ENCODE peak calls at places on chromosomes 4 and X, in eight cellular contexts. One of them, this sample, is unnamed.

GRCh38 chrX:108235990-108236389 is 144.4 kb downstream of the ATG4A start:
- DNase-seq in omental fat pad: no peak
- DNase-seq in pons: no peak
- DNase-seq in activated CD4-positive, alpha-beta T cell treated with anti-CD3 and anti-CD28 coated beads, Interleukin-2, amount 50 U/mL, for 1 hour: no peak
- DNase-seq in stimulated activated CD4-positive, alpha-beta T cell treated with anti-CD3 and anti-CD28 coated beads, TNF-alpha, amount 100 ng/mL, for 1 hour: no peak
- DNase-seq in CD8-positive, alpha-beta T cell: no peak
- DNase-seq in activated T-helper 9 cell treated with anti-CD3 and anti-CD28 coated beads, Interleukin-2, amount 50 U/mL, for 16 hours: no peak
- DNase-seq in COR-L47: no peak
- DNase-seq in this sample: no peak

GRCh38 chrX:46573331-46573895 is at the start of gene CHST7:
- DNase-seq in omental fat pad: no peak
- DNase-seq in pons: peak; percentile 48
- DNase-seq in activated CD4-positive, alpha-beta T cell treated with anti-CD3 and anti-CD28 coated beads, Interleukin-2, amount 50 U/mL, for 1 hour: peak; percentile 52
- DNase-seq in stimulated activated CD4-positive, alpha-beta T cell treated with anti-CD3 and anti-CD28 coated beads, TNF-alpha, amount 100 ng/mL, for 1 hour: peak; percentile 42
- DNase-seq in CD8-positive, alpha-beta T cell: peak; percentile 45
- DNase-seq in activated T-helper 9 cell treated with anti-CD3 and anti-CD28 coated beads, Interleukin-2, amount 50 U/mL, for 16 hours: peak; percentile 53
- DNase-seq in COR-L47: peak; percentile 67
- DNase-seq in this sample: no peak

GRCh38 chr4:115671581-115671980 is 558.2 kb upstream of the NDST4 start:
- DNase-seq in omental fat pad: no peak
- DNase-seq in pons: no peak
- DNase-seq in activated CD4-positive, alpha-beta T cell treated with anti-CD3 and anti-CD28 coated beads, Interleukin-2, amount 50 U/mL, for 1 hour: no peak
- DNase-seq in stimulated activated CD4-positive, alpha-beta T cell treated with anti-CD3 and anti-CD28 coated beads, TNF-alpha, amount 100 ng/mL, for 1 hour: no peak
- DNase-seq in CD8-positive, alpha-beta T cell: no peak
- DNase-seq in activated T-helper 9 cell treated with anti-CD3 and anti-CD28 coated beads, Interleukin-2, amount 50 U/mL, for 16 hours: no peak
- DNase-seq in COR-L47: no peak
- DNase-seq in this sample: no peak

GRCh38 chrX:108736509-108737479 is at the start of gene IRS4:
- DNase-seq in omental fat pad: no peak
- DNase-seq in pons: peak; percentile 8
- DNase-seq in activated CD4-positive, alpha-beta T cell treated with anti-CD3 and anti-CD28 coated beads, Interleukin-2, amount 50 U/mL, for 1 hour: no peak
- DNase-seq in stimulated activated CD4-positive, alpha-beta T cell treated with anti-CD3 and anti-CD28 coated beads, TNF-alpha, amount 100 ng/mL, for 1 hour: no peak
- DNase-seq in CD8-positive, alpha-beta T cell: no peak
- DNase-seq in activated T-helper 9 cell treated with anti-CD3 and anti-CD28 coated beads, Interleukin-2, amount 50 U/mL, for 16 hours: no peak
- DNase-seq in COR-L47: no peak
- DNase-seq in this sample: no peak

GRCh38 chrX:39653656-39654055 is 444.1 kb downstream of the BCOR start:
- DNase-seq in omental fat pad: no peak
- DNase-seq in pons: peak; percentile 94
- DNase-seq in activated CD4-positive, alpha-beta T cell treated with anti-CD3 and anti-CD28 coated beads, Interleukin-2, amount 50 U/mL, for 1 hour: no peak
- DNase-seq in stimulated activated CD4-positive, alpha-beta T cell treated with anti-CD3 and anti-CD28 coated beads, TNF-alpha, amount 100 ng/mL, for 1 hour: no peak
- DNase-seq in CD8-positive, alpha-beta T cell: no peak
- DNase-seq in activated T-helper 9 cell treated with anti-CD3 and anti-CD28 coated beads, Interleukin-2, amount 50 U/mL, for 16 hours: no peak
- DNase-seq in COR-L47: no peak
- DNase-seq in this sample: no peak

GRCh38 chr4:152864361-152864760 is 71.8 kb upstream of the FHDC1 start:
- DNase-seq in omental fat pad: no peak
- DNase-seq in pons: no peak
- DNase-seq in activated CD4-positive, alpha-beta T cell treated with anti-CD3 and anti-CD28 coated beads, Interleukin-2, amount 50 U/mL, for 1 hour: no peak
- DNase-seq in stimulated activated CD4-positive, alpha-beta T cell treated with anti-CD3 and anti-CD28 coated beads, TNF-alpha, amount 100 ng/mL, for 1 hour: no peak
- DNase-seq in CD8-positive, alpha-beta T cell: no peak
- DNase-seq in activated T-helper 9 cell treated with anti-CD3 and anti-CD28 coated beads, Interleukin-2, amount 50 U/mL, for 16 hours: no peak
- DNase-seq in COR-L47: no peak
- DNase-seq in this sample: no peak

GRCh38 chr4:150679767-150680088 is 97.8 kb downstream of the MAB21L2 start:
- DNase-seq in omental fat pad: no peak
- DNase-seq in pons: peak; percentile 29
- DNase-seq in activated CD4-positive, alpha-beta T cell treated with anti-CD3 and anti-CD28 coated beads, Interleukin-2, amount 50 U/mL, for 1 hour: no peak
- DNase-seq in stimulated activated CD4-positive, alpha-beta T cell treated with anti-CD3 and anti-CD28 coated beads, TNF-alpha, amount 100 ng/mL, for 1 hour: no peak
- DNase-seq in CD8-positive, alpha-beta T cell: no peak
- DNase-seq in activated T-helper 9 cell treated with anti-CD3 and anti-CD28 coated beads, Interleukin-2, amount 50 U/mL, for 16 hours: no peak
- DNase-seq in COR-L47: no peak
- DNase-seq in this sample: no peak

GRCh38 chrX:140664939-140665338 is 44.6 kb upstream of the LINC00632 start:
- DNase-seq in omental fat pad: no peak
- DNase-seq in pons: peak; percentile 60
- DNase-seq in activated CD4-positive, alpha-beta T cell treated with anti-CD3 and anti-CD28 coated beads, Interleukin-2, amount 50 U/mL, for 1 hour: no peak
- DNase-seq in stimulated activated CD4-positive, alpha-beta T cell treated with anti-CD3 and anti-CD28 coated beads, TNF-alpha, amount 100 ng/mL, for 1 hour: no peak
- DNase-seq in CD8-positive, alpha-beta T cell: no peak
- DNase-seq in activated T-helper 9 cell treated with anti-CD3 and anti-CD28 coated beads, Interleukin-2, amount 50 U/mL, for 16 hours: no peak
- DNase-seq in COR-L47: no peak
- DNase-seq in this sample: no peak

GRCh38 chr4:32519060-32519459 is 1798.9 kb downstream of the PCDH7 start:
- DNase-seq in omental fat pad: no peak
- DNase-seq in pons: no peak
- DNase-seq in activated CD4-positive, alpha-beta T cell treated with anti-CD3 and anti-CD28 coated beads, Interleukin-2, amount 50 U/mL, for 1 hour: no peak
- DNase-seq in stimulated activated CD4-positive, alpha-beta T cell treated with anti-CD3 and anti-CD28 coated beads, TNF-alpha, amount 100 ng/mL, for 1 hour: no peak
- DNase-seq in CD8-positive, alpha-beta T cell: no peak
- DNase-seq in activated T-helper 9 cell treated with anti-CD3 and anti-CD28 coated beads, Interleukin-2, amount 50 U/mL, for 16 hours: no peak
- DNase-seq in COR-L47: no peak
- DNase-seq in this sample: no peak

GRCh38 chr4:103011378-103012025 is 8.0 kb downstream of the SLC9B1 start:
- DNase-seq in omental fat pad: no peak
- DNase-seq in pons: no peak
- DNase-seq in activated CD4-positive, alpha-beta T cell treated with anti-CD3 and anti-CD28 coated beads, Interleukin-2, amount 50 U/mL, for 1 hour: no peak
- DNase-seq in stimulated activated CD4-positive, alpha-beta T cell treated with anti-CD3 and anti-CD28 coated beads, TNF-alpha, amount 100 ng/mL, for 1 hour: no peak
- DNase-seq in CD8-positive, alpha-beta T cell: no peak
- DNase-seq in activated T-helper 9 cell treated with anti-CD3 and anti-CD28 coated beads, Interleukin-2, amount 50 U/mL, for 16 hours: no peak
- DNase-seq in COR-L47: no peak
- DNase-seq in this sample: no peak

GRCh38 chr4:89000844-89001360 is 56.1 kb downstream of the FAM13A start:
- DNase-seq in omental fat pad: no peak
- DNase-seq in pons: no peak
- DNase-seq in activated CD4-positive, alpha-beta T cell treated with anti-CD3 and anti-CD28 coated beads, Interleukin-2, amount 50 U/mL, for 1 hour: no peak
- DNase-seq in stimulated activated CD4-positive, alpha-beta T cell treated with anti-CD3 and anti-CD28 coated beads, TNF-alpha, amount 100 ng/mL, for 1 hour: no peak
- DNase-seq in CD8-positive, alpha-beta T cell: no peak
- DNase-seq in activated T-helper 9 cell treated with anti-CD3 and anti-CD28 coated beads, Interleukin-2, amount 50 U/mL, for 16 hours: no peak
- DNase-seq in COR-L47: peak; percentile 95
- DNase-seq in this sample: peak; percentile 81

GRCh38 chr4:6939761-6940743 is 30.4 kb downstream of the TBC1D14 start:
- DNase-seq in omental fat pad: no peak
- DNase-seq in pons: no peak
- DNase-seq in activated CD4-positive, alpha-beta T cell treated with anti-CD3 and anti-CD28 coated beads, Interleukin-2, amount 50 U/mL, for 1 hour: no peak
- DNase-seq in stimulated activated CD4-positive, alpha-beta T cell treated with anti-CD3 and anti-CD28 coated beads, TNF-alpha, amount 100 ng/mL, for 1 hour: no peak
- DNase-seq in CD8-positive, alpha-beta T cell: no peak
- DNase-seq in activated T-helper 9 cell treated with anti-CD3 and anti-CD28 coated beads, Interleukin-2, amount 50 U/mL, for 16 hours: no peak
- DNase-seq in COR-L47: no peak
- DNase-seq in this sample: no peak

GRCh38 chr4:168059251-168059650 is 33.1 kb upstream of the ANXA10 start:
- DNase-seq in omental fat pad: no peak
- DNase-seq in pons: no peak
- DNase-seq in activated CD4-positive, alpha-beta T cell treated with anti-CD3 and anti-CD28 coated beads, Interleukin-2, amount 50 U/mL, for 1 hour: no peak
- DNase-seq in stimulated activated CD4-positive, alpha-beta T cell treated with anti-CD3 and anti-CD28 coated beads, TNF-alpha, amount 100 ng/mL, for 1 hour: no peak
- DNase-seq in CD8-positive, alpha-beta T cell: no peak
- DNase-seq in activated T-helper 9 cell treated with anti-CD3 and anti-CD28 coated beads, Interleukin-2, amount 50 U/mL, for 16 hours: no peak
- DNase-seq in COR-L47: no peak
- DNase-seq in this sample: no peak

GRCh38 chrX:12330841-12331240 is 192.6 kb downstream of the FRMPD4 start:
- DNase-seq in omental fat pad: no peak
- DNase-seq in pons: no peak
- DNase-seq in activated CD4-positive, alpha-beta T cell treated with anti-CD3 and anti-CD28 coated beads, Interleukin-2, amount 50 U/mL, for 1 hour: no peak
- DNase-seq in stimulated activated CD4-positive, alpha-beta T cell treated with anti-CD3 and anti-CD28 coated beads, TNF-alpha, amount 100 ng/mL, for 1 hour: no peak
- DNase-seq in CD8-positive, alpha-beta T cell: no peak
- DNase-seq in activated T-helper 9 cell treated with anti-CD3 and anti-CD28 coated beads, Interleukin-2, amount 50 U/mL, for 16 hours: no peak
- DNase-seq in COR-L47: no peak
- DNase-seq in this sample: no peak

GRCh38 chrX:118218940-118219339 is 102.3 kb upstream of the KLHL13 start:
- DNase-seq in omental fat pad: no peak
- DNase-seq in pons: no peak
- DNase-seq in activated CD4-positive, alpha-beta T cell treated with anti-CD3 and anti-CD28 coated beads, Interleukin-2, amount 50 U/mL, for 1 hour: no peak
- DNase-seq in stimulated activated CD4-positive, alpha-beta T cell treated with anti-CD3 and anti-CD28 coated beads, TNF-alpha, amount 100 ng/mL, for 1 hour: no peak
- DNase-seq in CD8-positive, alpha-beta T cell: no peak
- DNase-seq in activated T-helper 9 cell treated with anti-CD3 and anti-CD28 coated beads, Interleukin-2, amount 50 U/mL, for 16 hours: no peak
- DNase-seq in COR-L47: no peak
- DNase-seq in this sample: no peak

This sample was measured in glomerular endothelial cell.